ENCODE peak calls at places on chromosomes 16 and 17, in five cellular contexts. J is PC-3; A is stimulated activated naive CD8-positive, alpha-beta T cell treated with anti-CD3 and anti-CD28 coated beads, Interleukin-15, Interleukin-2, amounts not matched to agents 100 U/mL and 50 U/mL, for 24 hours; R is NCI-H146; E is GF-D8. W is an unnamed sample.

GRCh38 chr17:28563475-28563874 is 7.8 kb downstream of the PIGS start:
- DNase-seq in E (no peak), J (no peak), A (no peak), R (no peak), W (no peak)

GRCh38 chr17:77824780-77825280 is 133.7 kb upstream of the TNRC6C start:
- DNase-seq in R (no peak), J (no peak), A (no peak), E (no peak), W (no peak)

GRCh38 chr17:68512967-68513474 is 791 bp downstream of the PRKAR1A start:
- DNase-seq in J (peak), R (no peak), A (peak), E (no peak), W (peak)

GRCh38 chr16:84868829-84869457 is 49.2 kb downstream of the CRISPLD2 start:
- DNase-seq in J (no peak), R (no peak), E (no peak), A (no peak), W (no peak)

GRCh38 chr16:818592-818991 is 18.1 kb upstream of the GNG13 start:
- DNase-seq in R (no peak), J (no peak), A (no peak), E (no peak), W (no peak)

GRCh38 chr17:6509295-6509771 is 47.0 kb downstream of the PITPNM3 start:
- DNase-seq in E (no peak), J (no peak), A (no peak), R (peak), W (no peak)

GRCh38 chr17:50067996-50068395 is 12.1 kb downstream of the ITGA3 start:
- DNase-seq in R (no peak), E (no peak), J (no peak), A (no peak), W (no peak)

GRCh38 chr17:60135160-60135950 is 14.4 kb upstream of the CA4 start:
- DNase-seq in R (peak), E (peak), A (peak), J (peak), W (no peak)

GRCh38 chr17:80441133-80441578 is 26.2 kb downstream of the ENDOV start:
- DNase-seq in R (no peak), A (peak), J (peak), E (no peak), W (no peak)

W was measured in AML-193.